ENCODE peak calls at places on chromosomes 1 and 21, in four cellular contexts. Z, D, M and O are unnamed samples.

GRCh38 chr1:220003015-220003414 is 43.3 kb downstream of the EPRS1 start:
- DNase-seq in M (no peak), D (no peak), Z (no peak), O (no peak)

GRCh38 chr1:226535626-226536025 is 12.9 kb upstream of the STUM start:
- DNase-seq in D (no peak), M (no peak), Z (no peak), O (no peak)

GRCh38 chr1:196376648-196377295 is 231.5 kb downstream of the KCNT2 start:
- DNase-seq in D (no peak), Z (no peak), M (no peak), O (no peak)

GRCh38 chr21:17560377-17560776 is 47.5 kb downstream of the CXADR start:
- DNase-seq in M (no peak), D (peak; percentile 26), Z (no peak), O (no peak)

GRCh38 chr21:26079376-26079775 is 91.2 kb downstream of the APP start:
- DNase-seq in D (peak; percentile 48), Z (peak; percentile 80), M (no peak), O (no peak)

GRCh38 chr1:94236021-94236491 is 1.3 kb downstream of the ARHGAP29 start:
- DNase-seq in M (no peak), D (peak; percentile 48), Z (no peak), O (no peak)

GRCh38 chr1:199040499-199040898 is 401.7 kb downstream of the PTPRC start:
- DNase-seq in M (no peak), D (no peak), Z (no peak), O (no peak)

GRCh38 chr1:37553598-37553926 is 531 bp downstream of the SNIP1 start:
- DNase-seq in Z (no peak), D (no peak), M (no peak), O (no peak)

GRCh38 chr1:39683591-39684312 is 7.5 kb downstream of the HPCAL4 start:
- DNase-seq in M (no peak), D (peak; percentile 43), Z (no peak), O (no peak)

GRCh38 chr1:243917863-243918565 is 68.0 kb upstream of the AKT3 start:
- DNase-seq in D (peak; percentile 62), M (no peak), Z (peak; percentile 59), O (no peak)

GRCh38 chr1:51519048-51519856 is at the start of gene EPS15:
- DNase-seq in M (peak; percentile 93), D (peak; percentile 82), Z (peak; percentile 78), O (peak; percentile 63)

GRCh38 chr1:111737216-111738132 is 1.7 kb downstream of the INKA2 start:
- DNase-seq in D (no peak), M (no peak), Z (no peak), O (no peak)